ENCODE peak calls at places on chromosomes 12 and 14, in six cellular contexts. One of them, this sample, is unnamed.
A peak's percentile ranks its signal among the peaks of the same experiment; 100 is the strongest.

GRCh38 chr12:32104572-32105355 is 1.9 kb upstream of the BICD1 start:
- DNase-seq in lung: no peak
- DNase-seq in heart left ventricle: no peak
- DNase-seq in endothelial cell of umbilical vein: peak; percentile 12
- DNase-seq in esophagus squamous epithelium: no peak
- DNase-seq in upper lobe of left lung: no peak
- DNase-seq in this sample: no peak

GRCh38 chr14:99604766-99605298 is 825 bp upstream of the CCDC85C start:
- DNase-seq in esophagus squamous epithelium: no peak
- DNase-seq in endothelial cell of umbilical vein: peak; percentile 52
- DNase-seq in lung: no peak
- DNase-seq in heart left ventricle: no peak
- DNase-seq in upper lobe of left lung: no peak
- DNase-seq in this sample: no peak

GRCh38 chr14:99928963-99929362 is 135.8 kb downstream of the EML1 start:
- DNase-seq in esophagus squamous epithelium: no peak
- DNase-seq in upper lobe of left lung: no peak
- DNase-seq in endothelial cell of umbilical vein: no peak
- DNase-seq in lung: no peak
- DNase-seq in heart left ventricle: no peak
- DNase-seq in this sample: no peak

GRCh38 chr12:104011265-104011664 is 38.7 kb downstream of the GLT8D2 start:
- DNase-seq in lung: no peak
- DNase-seq in esophagus squamous epithelium: no peak
- DNase-seq in endothelial cell of umbilical vein: peak; percentile 93
- DNase-seq in heart left ventricle: no peak
- DNase-seq in upper lobe of left lung: no peak
- DNase-seq in this sample: no peak

GRCh38 chr14:61754627-61755381 is 7.4 kb upstream of the SNAPC1 start:
- DNase-seq in lung: no peak
- DNase-seq in endothelial cell of umbilical vein: peak; percentile 39
- DNase-seq in esophagus squamous epithelium: no peak
- DNase-seq in heart left ventricle: no peak
- DNase-seq in upper lobe of left lung: no peak
- DNase-seq in this sample: no peak

GRCh38 chr14:105088812-105089745 is 23.8 kb upstream of the GPR132 start:
- DNase-seq in esophagus squamous epithelium: no peak
- DNase-seq in lung: no peak
- DNase-seq in endothelial cell of umbilical vein: no peak
- DNase-seq in heart left ventricle: peak; percentile 63
- DNase-seq in upper lobe of left lung: peak; percentile 24
- DNase-seq in this sample: no peak

GRCh38 chr12:101038289-101038871 is 171.7 kb downstream of the SLC5A8 start:
- DNase-seq in lung: no peak
- DNase-seq in upper lobe of left lung: no peak
- DNase-seq in heart left ventricle: no peak
- DNase-seq in esophagus squamous epithelium: no peak
- DNase-seq in endothelial cell of umbilical vein: no peak
- DNase-seq in this sample: no peak

GRCh38 chr14:100303179-100303578 is 3.1 kb downstream of the SLC25A29 start:
- DNase-seq in lung: no peak
- DNase-seq in upper lobe of left lung: no peak
- DNase-seq in endothelial cell of umbilical vein: no peak
- DNase-seq in heart left ventricle: no peak
- DNase-seq in esophagus squamous epithelium: no peak
- DNase-seq in this sample: no peak

GRCh38 chr12:113154351-113154973 is 4.9 kb downstream of the CFAP73 start:
- DNase-seq in endothelial cell of umbilical vein: peak; percentile 22
- DNase-seq in upper lobe of left lung: no peak
- DNase-seq in heart left ventricle: peak; percentile 60
- DNase-seq in esophagus squamous epithelium: no peak
- DNase-seq in lung: no peak
- DNase-seq in this sample: no peak

GRCh38 chr14:22764382-22764781 is 2.1 kb upstream of the OXA1L start:
- DNase-seq in lung: no peak
- DNase-seq in esophagus squamous epithelium: no peak
- DNase-seq in upper lobe of left lung: no peak
- DNase-seq in endothelial cell of umbilical vein: no peak
- DNase-seq in heart left ventricle: no peak
- DNase-seq in this sample: no peak

GRCh38 chr12:6697584-6698351 is 2.8 kb downstream of the PIANP start:
- DNase-seq in heart left ventricle: no peak
- DNase-seq in endothelial cell of umbilical vein: peak; percentile 58
- DNase-seq in upper lobe of left lung: no peak
- DNase-seq in esophagus squamous epithelium: no peak
- DNase-seq in lung: no peak
- DNase-seq in this sample: no peak

GRCh38 chr14:26286806-26287205 is 311.0 kb downstream of the NOVA1 start:
- DNase-seq in upper lobe of left lung: no peak
- DNase-seq in lung: no peak
- DNase-seq in heart left ventricle: no peak
- DNase-seq in esophagus squamous epithelium: no peak
- DNase-seq in endothelial cell of umbilical vein: no peak
- DNase-seq in this sample: no peak

GRCh38 chr12:85466906-85467305 is 186.9 kb downstream of the ALX1 start:
- DNase-seq in heart left ventricle: no peak
- DNase-seq in esophagus squamous epithelium: no peak
- DNase-seq in upper lobe of left lung: no peak
- DNase-seq in lung: no peak
- DNase-seq in endothelial cell of umbilical vein: no peak
- DNase-seq in this sample: no peak

GRCh38 chr12:2051700-2052625 is 824 bp upstream of the CACNA1C start:
- DNase-seq in esophagus squamous epithelium: no peak
- DNase-seq in lung: no peak
- DNase-seq in upper lobe of left lung: no peak
- DNase-seq in endothelial cell of umbilical vein: no peak
- DNase-seq in heart left ventricle: no peak
- DNase-seq in this sample: no peak

GRCh38 chr12:109818900-109819500 is 14.2 kb downstream of the TRPV4 start:
- DNase-seq in heart left ventricle: no peak
- DNase-seq in upper lobe of left lung: no peak
- DNase-seq in endothelial cell of umbilical vein: no peak
- DNase-seq in lung: no peak
- DNase-seq in esophagus squamous epithelium: no peak
- DNase-seq in this sample: no peak

GRCh38 chr14:70525691-70526090 is 9.1 kb downstream of the ADAM20 start:
- DNase-seq in lung: no peak
- DNase-seq in heart left ventricle: no peak
- DNase-seq in endothelial cell of umbilical vein: no peak
- DNase-seq in upper lobe of left lung: no peak
- DNase-seq in esophagus squamous epithelium: no peak
- DNase-seq in this sample: no peak

GRCh38 chr14:70658899-70659298 is 17.2 kb downstream of the TTC9 start:
- DNase-seq in heart left ventricle: no peak
- DNase-seq in upper lobe of left lung: no peak
- DNase-seq in esophagus squamous epithelium: no peak
- DNase-seq in endothelial cell of umbilical vein: no peak
- DNase-seq in lung: no peak
- DNase-seq in this sample: no peak

GRCh38 chr14:92728781-92729364 is 19.6 kb downstream of the LGMN start:
- DNase-seq in heart left ventricle: no peak
- DNase-seq in esophagus squamous epithelium: no peak
- DNase-seq in endothelial cell of umbilical vein: peak; percentile 20
- DNase-seq in lung: peak; percentile 42
- DNase-seq in upper lobe of left lung: peak; percentile 82
- DNase-seq in this sample: no peak

GRCh38 chr14:68308695-68309094 is 484.2 kb downstream of the ZFP36L1 start:
- DNase-seq in upper lobe of left lung: no peak
- DNase-seq in lung: no peak
- DNase-seq in esophagus squamous epithelium: no peak
- DNase-seq in endothelial cell of umbilical vein: no peak
- DNase-seq in heart left ventricle: no peak
- DNase-seq in this sample: no peak
- H3K4me3 ChIP-seq in upper lobe of left lung: no peak overlapping the region
- H3K4me3 ChIP-seq in lung: no peak overlapping the region
- H3K4me3 ChIP-seq in esophagus squamous epithelium: no peak overlapping the region
- H3K4me3 ChIP-seq in endothelial cell of umbilical vein: no peak overlapping the region
- H3K4me3 ChIP-seq in heart left ventricle: no peak overlapping the region
- H3K4me3 ChIP-seq in this sample: no peak overlapping the region

DNA sequence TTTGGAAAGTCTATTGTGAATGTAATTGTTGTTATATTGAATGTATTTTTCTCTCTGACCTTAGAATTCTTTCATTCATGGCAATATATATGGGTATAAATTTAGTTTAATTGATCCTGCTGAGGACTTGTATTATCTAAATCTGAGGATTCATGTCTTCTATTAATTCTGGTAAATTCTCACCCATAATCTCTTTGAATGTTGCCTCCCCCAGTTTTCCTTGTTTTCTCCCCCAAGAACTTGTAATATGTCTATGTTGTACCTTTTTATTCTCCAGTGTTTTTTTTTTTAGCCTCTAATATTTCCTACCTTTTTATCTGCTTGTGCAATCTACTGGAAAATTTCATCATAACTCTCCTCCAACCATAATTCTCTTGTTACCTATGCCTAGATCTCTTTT is 21.5 kb upstream of the HOXC13 start:
- DNase-seq in lung: no peak
- DNase-seq in endothelial cell of umbilical vein: no peak
- DNase-seq in upper lobe of left lung: no peak
- DNase-seq in heart left ventricle: no peak
- DNase-seq in esophagus squamous epithelium: no peak
- DNase-seq in this sample: no peak
- H3K27me3 ChIP-seq in lung: no peaks in the 10 kb centered on the region
- H3K27me3 ChIP-seq in endothelial cell of umbilical vein: peaks cover 6% of the 10 kb centered on the region
- H3K27me3 ChIP-seq in upper lobe of left lung: no peaks in the 10 kb centered on the region
- H3K27me3 ChIP-seq in heart left ventricle: peaks cover 54% of the 10 kb centered on the region
- H3K27me3 ChIP-seq in esophagus squamous epithelium: peaks cover 99% of the 10 kb centered on the region
- H3K27me3 ChIP-seq in this sample: peaks cover 100% of the 10 kb centered on the region

DNA sequence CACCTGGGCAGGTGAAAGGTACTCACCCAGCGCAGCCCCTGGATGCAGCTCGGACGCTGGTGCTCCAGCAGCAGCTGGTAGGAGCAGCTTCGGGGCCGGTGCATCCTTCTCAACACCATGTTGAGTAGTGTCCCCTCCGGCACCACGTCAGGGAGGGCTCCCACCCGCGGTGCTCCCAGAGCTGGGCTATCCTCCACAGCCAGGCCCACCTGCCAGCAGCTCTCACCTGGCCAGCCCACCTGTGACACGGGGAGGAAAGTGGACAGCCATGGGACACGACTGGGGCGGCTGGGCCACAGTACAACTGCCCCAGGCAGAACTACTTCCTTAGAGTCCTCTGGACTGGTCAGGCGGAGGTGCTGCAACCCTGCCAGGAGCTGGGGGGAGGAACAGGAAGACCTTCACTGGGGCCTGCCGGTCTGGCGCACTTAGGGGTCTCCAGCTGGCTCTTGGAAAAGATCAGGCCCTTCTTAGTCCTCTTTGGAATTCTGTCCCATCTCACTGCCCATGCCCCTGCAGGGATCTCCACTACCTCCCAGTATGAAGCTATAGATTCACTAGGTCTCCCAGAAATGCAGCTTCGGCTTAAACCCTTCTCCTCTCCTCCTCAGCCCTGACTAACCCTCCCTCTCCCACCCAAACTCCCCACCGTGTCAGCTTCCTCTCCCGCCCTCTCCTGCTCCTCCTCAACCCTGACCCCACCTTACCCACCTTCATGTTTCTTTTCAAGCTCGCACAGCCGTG is 668 bp downstream of the RAPGEF3 start:
- DNase-seq in heart left ventricle: peak; percentile 76
- DNase-seq in upper lobe of left lung: peak; percentile 72
- DNase-seq in esophagus squamous epithelium: no peak
- DNase-seq in lung: no peak
- DNase-seq in endothelial cell of umbilical vein: peak; percentile 65
- DNase-seq in this sample: no peak
- H3K4me3 ChIP-seq in heart left ventricle: peak overlapping the region; percentile 55
- H3K4me3 ChIP-seq in upper lobe of left lung: peak overlapping the region; percentile 72
- H3K4me3 ChIP-seq in esophagus squamous epithelium: peak overlapping the region; percentile 73
- H3K4me3 ChIP-seq in lung: peak overlapping the region; percentile 62
- H3K4me3 ChIP-seq in endothelial cell of umbilical vein: peak overlapping the region; percentile 50
- H3K4me3 ChIP-seq in this sample: peak overlapping the region; percentile 71

GRCh38 chr14:65225299-65226159 is 123.2 kb upstream of the MAX start:
- DNase-seq in upper lobe of left lung: no peak
- DNase-seq in lung: no peak
- DNase-seq in esophagus squamous epithelium: no peak
- DNase-seq in endothelial cell of umbilical vein: no peak
- DNase-seq in heart left ventricle: no peak
- DNase-seq in this sample: no peak

GRCh38 chr14:65226824-65227604 is 124.7 kb upstream of the MAX start:
- DNase-seq in lung: no peak
- DNase-seq in heart left ventricle: no peak
- DNase-seq in endothelial cell of umbilical vein: no peak
- DNase-seq in upper lobe of left lung: peak; percentile 27
- DNase-seq in esophagus squamous epithelium: no peak
- DNase-seq in this sample: no peak

GRCh38 chr14:65224799-65225198 is 122.5 kb upstream of the MAX start:
- DNase-seq in esophagus squamous epithelium: no peak
- DNase-seq in endothelial cell of umbilical vein: no peak
- DNase-seq in heart left ventricle: no peak
- DNase-seq in upper lobe of left lung: no peak
- DNase-seq in lung: no peak
- DNase-seq in this sample: no peak

GRCh38 chr14:65222434-65222833 is 120.1 kb upstream of the MAX start:
- DNase-seq in upper lobe of left lung: peak; percentile 59
- DNase-seq in esophagus squamous epithelium: no peak
- DNase-seq in endothelial cell of umbilical vein: peak; percentile 80
- DNase-seq in lung: peak; percentile 52
- DNase-seq in heart left ventricle: peak; percentile 72
- DNase-seq in this sample: peak; percentile 28

GRCh38 chr14:65223636-65224035 is 121.3 kb upstream of the MAX start:
- DNase-seq in esophagus squamous epithelium: no peak
- DNase-seq in heart left ventricle: no peak
- DNase-seq in upper lobe of left lung: no peak
- DNase-seq in lung: no peak
- DNase-seq in endothelial cell of umbilical vein: no peak
- DNase-seq in this sample: no peak
- H3K27me3 ChIP-seq in esophagus squamous epithelium: no peaks in the 10 kb centered on the region
- H3K27me3 ChIP-seq in heart left ventricle: no peaks in the 10 kb centered on the region
- H3K27me3 ChIP-seq in upper lobe of left lung: no peaks in the 10 kb centered on the region
- H3K27me3 ChIP-seq in lung: no peaks in the 10 kb centered on the region
- H3K27me3 ChIP-seq in endothelial cell of umbilical vein: no peaks in the 10 kb centered on the region
- H3K27me3 ChIP-seq in this sample: no peaks in the 10 kb centered on the region

GRCh38 chr12:3454780-3455179 is 36.2 kb upstream of the PRMT8 start:
- DNase-seq in lung: no peak
- DNase-seq in upper lobe of left lung: no peak
- DNase-seq in esophagus squamous epithelium: no peak
- DNase-seq in endothelial cell of umbilical vein: no peak
- DNase-seq in heart left ventricle: no peak
- DNase-seq in this sample: no peak
- H3K4me3 ChIP-seq in lung: no peak overlapping the region
- H3K4me3 ChIP-seq in upper lobe of left lung: no peak overlapping the region
- H3K4me3 ChIP-seq in esophagus squamous epithelium: no peak overlapping the region
- H3K4me3 ChIP-seq in endothelial cell of umbilical vein: no peak overlapping the region
- H3K4me3 ChIP-seq in heart left ventricle: no peak overlapping the region
- H3K4me3 ChIP-seq in this sample: no peak overlapping the region